ENCODE peak calls at places on chromosomes 4 and X, in five cellular contexts. I is NCI-H1694 treated with DMSO at 0.1 percent for 48 hours, X is H9, S is DMS153, G is EL. Y is an unnamed sample.

GRCh38 chrX:26375346-26375745 is 159.4 kb downstream of the MAGEB5 start:
- DNase-seq in I (no peak), X (no peak), S (no peak), G (no peak), Y (no peak)

GRCh38 chr4:91198951-91199350 is 1071.8 kb downstream of the CCSER1 start:
- DNase-seq in I (no peak), X (no peak), S (peak; percentile 20), G (no peak), Y (no peak)

GRCh38 chr4:134024251-134024650 is 177.3 kb downstream of the PABPC4L start:
- DNase-seq in I (no peak), X (no peak), S (no peak), G (peak; percentile 25), Y (no peak)

GRCh38 chr4:73741140-73741749 is 876 bp downstream of the CXCL8 start:
- DNase-seq in I (no peak), X (no peak), S (no peak), G (no peak), Y (no peak)

GRCh38 chr4:118213101-118213500 is 139.7 kb downstream of the PRSS12 start:
- DNase-seq in I (no peak), X (no peak), S (no peak), G (no peak), Y (no peak)

GRCh38 chr4:1056671-1057402 is 45.4 kb downstream of the FGFRL1 start:
- DNase-seq in I (no peak), X (peak; percentile 20), S (no peak), G (no peak), Y (no peak)

GRCh38 chr4:93751410-93751809 is 77.1 kb upstream of the ATOH1 start:
- DNase-seq in I (no peak), X (no peak), S (no peak), G (no peak), Y (no peak)

GRCh38 chrX:139113682-139114081 is 402.2 kb upstream of the FGF13 start:
- DNase-seq in I (no peak), X (no peak), S (peak; percentile 35), G (no peak), Y (no peak)

GRCh38 chr4:108192056-108192455 is 23.3 kb upstream of the LEF1 start:
- DNase-seq in I (no peak), X (no peak), S (peak; percentile 90), G (no peak), Y (no peak)

GRCh38 chrX:77447339-77448149 is at the start of gene FGF16:
- DNase-seq in I (no peak), X (peak; percentile 37), S (no peak), G (no peak), Y (no peak)

GRCh38 chrX:45445745-45446412 is 245.2 kb upstream of the DIPK2B start:
- DNase-seq in I (no peak), X (no peak), S (no peak), G (peak; percentile 79), Y (peak; percentile 40)

GRCh38 chr4:7962609-7963508 is 23.2 kb upstream of the AFAP1 start:
- DNase-seq in I (no peak), X (no peak), S (no peak), G (no peak), Y (no peak)

GRCh38 chrX:118595501-118596042 is 100.0 kb downstream of the DOCK11 start:
- DNase-seq in I (peak; percentile 63), X (no peak), S (no peak), G (no peak), Y (no peak)

GRCh38 chr4:109302366-109303140 is at the start of gene COL25A1:
- DNase-seq in I (no peak), X (peak; percentile 97), S (no peak), G (peak; percentile 35), Y (no peak)

GRCh38 chr4:122625156-122625555 is 4.3 kb upstream of the IL21 start:
- DNase-seq in I (no peak), X (no peak), S (no peak), G (peak; percentile 11), Y (no peak)

GRCh38 chr4:114603455-114603854 is 4.8 kb downstream of the UGT8 start:
- DNase-seq in I (no peak), X (no peak), S (peak; percentile 10), G (no peak), Y (no peak)

GRCh38 chr4:169619518-169619957 is 840 bp upstream of the CLCN3 start:
- DNase-seq in I (peak; percentile 44), X (peak; percentile 53), S (peak; percentile 8), G (peak; percentile 43), Y (no peak)

GRCh38 chr4:2260336-2261109 is 1.4 kb downstream of the MXD4 start:
- DNase-seq in I (no peak), X (peak; percentile 23), S (no peak), G (no peak), Y (no peak)

GRCh38 chrX:73785493-73785892 is 222.5 kb downstream of the CHIC1 start:
- DNase-seq in I (no peak), X (no peak), S (no peak), G (no peak), Y (no peak)

GRCh38 chr4:138972956-138973819 is 42.4 kb upstream of the NOCT start:
- DNase-seq in I (peak; percentile 3), X (peak; percentile 62), S (no peak), G (no peak), Y (no peak)

GRCh38 chrX:44872319-44872816 is 620 bp upstream of the KDM6A start:
- DNase-seq in I (no peak), X (no peak), S (no peak), G (no peak), Y (no peak)

GRCh38 chrX:68945603-68946228 is 116.9 kb downstream of the EFNB1 start:
- DNase-seq in I (no peak), X (peak; percentile 55), S (no peak), G (peak; percentile 30), Y (no peak)

GRCh38 chr4:168830777-168831512 is 179.1 kb downstream of the CBR4 start:
- DNase-seq in I (no peak), X (no peak), S (no peak), G (peak; percentile 49), Y (peak; percentile 55)

GRCh38 chrX:53441531-53442321 is 7.6 kb upstream of the HSD17B10 start:
- DNase-seq in I (peak; percentile 64), X (peak; percentile 88), S (peak; percentile 77), G (peak; percentile 77), Y (peak; percentile 46)

GRCh38 chr4:176339936-176340761 is 20.4 kb downstream of the SPCS3 start:
- DNase-seq in I (no peak), X (no peak), S (no peak), G (no peak), Y (peak; percentile 31)

GRCh38 chr4:158313566-158313965 is 103.3 kb downstream of the TMEM144 start:
- DNase-seq in I (no peak), X (no peak), S (no peak), G (peak; percentile 29), Y (no peak)